ENCODE peak calls at places on chromosome 17, in four cellular contexts. C, Y, R and A are unnamed samples.

GRCh38 chr17:41894791-41895331 is 23.9 kb downstream of the ACLY start:
- DNase-seq in C (no peak), R (peak; percentile 78), Y (peak; percentile 63), A (peak; percentile 78)

GRCh38 chr17:9115446-9116265 is 94.3 kb downstream of the NTN1 start:
- DNase-seq in C (peak; percentile 70), Y (peak; percentile 59), R (peak; percentile 30), A (no peak)

GRCh38 chr17:19857640-19858039 is 10.1 kb downstream of the ULK2 start:
- DNase-seq in R (no peak), Y (no peak), C (no peak), A (no peak)

GRCh38 chr17:73255671-73256181 is 6.0 kb downstream of the CPSF4L start:
- DNase-seq in C (peak; percentile 55), R (no peak), Y (peak; percentile 42), A (no peak)

GRCh38 chr17:69723741-69724140 is 309.2 kb downstream of the MAP2K6 start:
- DNase-seq in Y (peak; percentile 20), C (no peak), R (no peak), A (no peak)

GRCh38 chr17:3866269-3866668 is 20.2 kb upstream of the NCBP3 start:
- DNase-seq in C (no peak), Y (no peak), R (no peak), A (no peak)

GRCh38 chr17:31391496-31391949 is at the start of gene RAB11FIP4:
- DNase-seq in R (no peak), Y (peak; percentile 52), C (no peak), A (no peak)

GRCh38 chr17:14545156-14545906 is 244.4 kb downstream of the HS3ST3B1 start:
- DNase-seq in Y (no peak), C (no peak), R (no peak), A (no peak)

DNA sequence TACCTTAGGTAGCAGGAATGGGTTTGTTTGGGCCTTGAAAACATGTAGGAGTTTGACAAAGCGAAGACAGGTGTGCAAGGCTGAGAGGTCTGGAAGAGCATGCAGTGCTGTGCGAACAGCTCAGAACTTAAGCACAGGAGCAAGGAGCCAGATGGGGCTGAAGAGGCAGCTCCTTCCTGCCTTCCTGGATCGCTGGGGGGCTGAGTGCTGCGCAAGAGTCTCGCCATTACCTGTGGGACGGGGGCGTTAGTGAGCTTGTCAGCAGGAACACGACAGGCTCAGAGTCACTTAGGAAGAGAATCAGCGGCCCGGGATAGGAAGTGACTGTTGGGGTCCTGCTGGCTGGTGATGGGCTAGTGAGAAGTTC is 464 bp upstream of the MRM1 start:
- DNase-seq in R (no peak), C (no peak), Y (no peak), A (no peak)
- TF ChIP-seq CTCF in R (no peak), C (no peak), Y (no peak), A (no peak)

GRCh38 chr17:80790981-80791742 is 200.5 kb upstream of the CHMP6 start:
- DNase-seq in Y (no peak), C (no peak), R (no peak), A (no peak)
- H3K4me3 ChIP-seq in Y (no peak overlapping the region), C (no peak overlapping the region), R (no peak overlapping the region), A (no peak overlapping the region)

GRCh38 chr17:2015314-2015713 is 9.8 kb downstream of the RTN4RL1 start:
- DNase-seq in R (no peak), C (no peak), Y (no peak), A (no peak)
- TF ChIP-seq CTCF in R (no peak), C (no peak), Y (no peak), A (no peak)

DNA sequence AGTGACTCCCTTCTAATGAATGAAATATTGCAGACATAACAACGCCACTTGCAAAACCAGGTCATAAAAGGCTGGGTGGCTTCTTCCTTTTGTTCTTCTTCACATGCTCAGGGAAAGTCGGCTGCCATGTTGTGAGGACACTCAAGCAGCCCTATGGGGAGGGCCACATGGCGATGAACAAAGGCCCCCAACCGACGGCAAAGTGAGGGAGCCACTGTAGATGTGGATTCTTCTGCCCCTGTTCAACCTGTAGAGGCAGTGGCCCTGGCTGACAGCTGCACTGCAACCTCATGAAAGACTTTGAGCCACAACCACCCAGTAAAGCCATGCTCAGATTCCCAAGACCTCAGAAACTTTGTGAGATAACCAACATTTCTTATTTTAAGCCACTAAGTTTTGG is 203.5 kb upstream of the TNRC6C start:
- DNase-seq in Y (no peak), C (no peak), R (no peak), A (no peak)
- H3K4me3 ChIP-seq in Y (no peak overlapping the region), C (no peak overlapping the region), R (no peak overlapping the region), A (no peak overlapping the region)

DNA sequence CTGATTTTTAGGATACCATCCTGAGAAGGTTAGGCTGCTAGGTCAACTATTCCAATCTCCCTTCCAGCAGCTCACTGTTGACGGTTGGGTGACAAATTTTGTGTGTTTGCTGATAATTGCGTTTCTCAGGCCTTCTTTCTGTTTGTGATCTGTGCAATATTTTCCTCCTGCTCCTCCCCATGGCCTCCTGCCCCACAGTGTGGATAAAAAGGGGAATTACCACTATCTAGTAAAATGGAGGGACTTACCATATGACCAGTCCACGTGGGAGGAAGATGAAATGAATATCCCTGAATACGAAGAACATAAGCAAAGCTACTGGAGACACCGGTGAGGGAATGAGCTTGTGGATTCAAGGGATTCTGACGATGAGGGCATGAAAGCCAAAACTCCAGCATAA is 9.2 kb downstream of the CHD3 start:
- DNase-seq in C (no peak), Y (peak; percentile 77), R (no peak), A (no peak)
- TF ChIP-seq CTCF in C (peak; percentile 60), Y (peak; percentile 53), R (peak; percentile 38), A (peak; percentile 66)

GRCh38 chr17:65593870-65594584 is 32.6 kb upstream of the AXIN2 start:
- DNase-seq in R (peak; percentile 32), Y (peak; percentile 37), C (no peak), A (no peak)
- H3K4me3 ChIP-seq in R (peak overlapping the region; percentile 24), Y (no peak overlapping the region), C (peak overlapping the region; percentile 20), A (peak overlapping the region; percentile 7)